ENCODE peak calls at places on chromosomes 16 and 17, in seven cellular contexts. D is CD4-positive, alpha-beta memory T cell; J is NCI-H226; E is NCI-H774; A is ELR; T is effector CD4-positive, alpha-beta T cell; C is thyroid gland. B is an unnamed sample.

GRCh38 chr16:1532081-1532760 is 1.2 kb upstream of the TMEM204 start:
- DNase-seq in D (no peak), J (no peak), E (no peak), A (no peak), T (no peak), C (peak; percentile 48), B (no peak)

GRCh38 chr16:85390511-85391174 is 222.5 kb upstream of the GSE1 start:
- DNase-seq in D (no peak), J (peak; percentile 99), E (no peak), A (peak; percentile 96), T (no peak), C (peak; percentile 42), B (no peak)

GRCh38 chr16:13923703-13924298 is 3.8 kb downstream of the ERCC4 start:
- DNase-seq in D (peak; percentile 45), J (no peak), E (peak; percentile 24), A (peak; percentile 66), T (no peak), C (no peak), B (peak; percentile 61)

GRCh38 chr17:38861399-38861843 is 7.9 kb upstream of the RPL23 start:
- DNase-seq in D (no peak), J (no peak), E (peak; percentile 35), A (peak; percentile 65), T (no peak), C (no peak), B (peak; percentile 43)

GRCh38 chr16:88070989-88071625 is 119.9 kb downstream of the BANP start:
- DNase-seq in D (no peak), J (no peak), E (no peak), A (no peak), T (no peak), C (no peak), B (no peak)

GRCh38 chr17:27244481-27245223 is 49.3 kb upstream of the WSB1 start:
- DNase-seq in D (no peak), J (peak; percentile 91), E (no peak), A (peak; percentile 77), T (no peak), C (peak; percentile 40), B (no peak)

GRCh38 chr17:80647746-80648145 is 103.1 kb downstream of the RPTOR start:
- DNase-seq in D (no peak), J (no peak), E (no peak), A (peak; percentile 98), T (no peak), C (no peak), B (no peak)

GRCh38 chr17:34579979-34580684 is 750 bp downstream of the TMEM132E start:
- DNase-seq in D (no peak), J (no peak), E (no peak), A (peak; percentile 3), T (no peak), C (peak; percentile 71), B (no peak)

GRCh38 chr16:1745181-1745899 is 26.0 kb downstream of the NME3 start:
- DNase-seq in D (no peak), J (peak; percentile 93), E (no peak), A (peak; percentile 95), T (no peak), C (no peak), B (no peak)

GRCh38 chr17:59858167-59858790 is 34.5 kb downstream of the TUBD1 start:
- DNase-seq in D (no peak), J (no peak), E (no peak), A (no peak), T (no peak), C (no peak), B (no peak)

GRCh38 chr17:48728232-48729231 is at the start of gene HOXB13:
- DNase-seq in D (no peak), J (peak; percentile 9), E (peak; percentile 71), A (peak; percentile 71), T (peak; percentile 34), C (no peak), B (peak; percentile 78)

GRCh38 chr16:27799866-27800265 is 249.9 kb downstream of the KATNIP start:
- DNase-seq in D (no peak), J (no peak), E (no peak), A (no peak), T (no peak), C (no peak), B (peak; percentile 65)

GRCh38 chr16:27378871-27379580 is 22.9 kb upstream of the IL21R start:
- DNase-seq in D (no peak), J (no peak), E (no peak), A (no peak), T (no peak), C (no peak), B (no peak)

GRCh38 chr17:64264891-64265290 is 1.8 kb upstream of the TEX2 start:
- DNase-seq in D (no peak), J (no peak), E (no peak), A (no peak), T (no peak), C (no peak), B (no peak)

GRCh38 chr17:48051706-48052486 is 3.7 kb downstream of the NFE2L1 start:
- DNase-seq in D (no peak), J (peak; percentile 92), E (no peak), A (peak; percentile 44), T (no peak), C (peak; percentile 60), B (no peak)

GRCh38 chr17:8120520-8121443 is 2.5 kb upstream of the ALOXE3 start:
- DNase-seq in D (no peak), J (peak; percentile 70), E (peak; percentile 24), A (peak; percentile 81), T (peak; percentile 42), C (peak; percentile 51), B (peak; percentile 34)

GRCh38 chr17:48162946-48163506 is 55.5 kb downstream of the SNX11 start:
- DNase-seq in D (no peak), J (no peak), E (peak; percentile 40), A (peak; percentile 25), T (no peak), C (no peak), B (no peak)

GRCh38 chr16:11989238-11990160 is 13.0 kb downstream of the SNX29 start:
- DNase-seq in D (no peak), J (no peak), E (no peak), A (no peak), T (no peak), C (no peak), B (peak; percentile 82)

GRCh38 chr16:14024300-14024699 is 46.8 kb upstream of the MRTFB start:
- DNase-seq in D (no peak), J (no peak), E (no peak), A (no peak), T (no peak), C (no peak), B (no peak)

GRCh38 chr17:63156986-63157385 is 191.0 kb downstream of the TANC2 start:
- DNase-seq in D (no peak), J (no peak), E (no peak), A (no peak), T (no peak), C (no peak), B (no peak)

GRCh38 chr17:60539807-60540206 is 13.8 kb upstream of the APPBP2 start:
- DNase-seq in D (no peak), J (no peak), E (no peak), A (no peak), T (no peak), C (no peak), B (no peak)

GRCh38 chr17:17205368-17206148 is 575 bp downstream of the PLD6 start:
- DNase-seq in D (peak; percentile 46), J (peak; percentile 63), E (no peak), A (peak; percentile 82), T (peak; percentile 39), C (peak; percentile 80), B (peak; percentile 51)

GRCh38 chr16:82995286-82995926 is 368.6 kb downstream of the CDH13 start:
- DNase-seq in D (no peak), J (no peak), E (no peak), A (peak; percentile 17), T (no peak), C (no peak), B (no peak)

GRCh38 chr16:22635801-22636200 is 125.1 kb downstream of the NPIPB5 start:
- DNase-seq in D (no peak), J (no peak), E (no peak), A (no peak), T (no peak), C (no peak), B (no peak)

GRCh38 chr16:31375231-31375630 is 17.9 kb upstream of the ITGAD start:
- DNase-seq in D (no peak), J (no peak), E (no peak), A (no peak), T (no peak), C (no peak), B (no peak)

GRCh38 chr16:66521951-66522771 is 27.8 kb downstream of the TK2 start:
- DNase-seq in D (peak; percentile 71), J (no peak), E (no peak), A (peak; percentile 93), T (peak; percentile 76), C (peak; percentile 63), B (no peak)

GRCh38 chr17:51721711-51722110 is 436.8 kb downstream of the CA10 start:
- DNase-seq in D (no peak), J (no peak), E (no peak), A (no peak), T (no peak), C (no peak), B (no peak)

GRCh38 chr17:63399856-63400255 is 46.2 kb downstream of the CYB561 start:
- DNase-seq in D (no peak), J (no peak), E (no peak), A (no peak), T (no peak), C (no peak), B (peak; percentile 88)

GRCh38 chr17:33086041-33086440 is 94.4 kb downstream of the SPACA3 start:
- DNase-seq in D (no peak), J (peak; percentile 81), E (no peak), A (no peak), T (no peak), C (no peak), B (no peak)

GRCh38 chr17:8284126-8284525 is 4.3 kb upstream of the RANGRF start:
- DNase-seq in D (no peak), J (no peak), E (no peak), A (no peak), T (no peak), C (no peak), B (no peak)

GRCh38 chr17:58529275-58529674 is 14.8 kb upstream of the MTMR4 start:
- DNase-seq in D (no peak), J (no peak), E (no peak), A (no peak), T (no peak), C (no peak), B (no peak)

B was measured in NCI-H524.